ENCODE peak calls at places on chromosomes 6 and 20, in four cellular contexts. B, E, O and K are unnamed samples.
A peak's percentile ranks its signal among the peaks of the same experiment; 100 is the strongest.

GRCh38 chr6:125995972-125996580 is 9.7 kb downstream of the TRMT11 start:
- DNase-seq in E (peak; percentile 47), B (peak; percentile 70), O (peak; percentile 48), K (peak; percentile 55)

GRCh38 chr6:45652393-45652792 is 274.7 kb upstream of the SUPT3H start:
- DNase-seq in B (no peak), O (no peak), E (no peak), K (no peak)

GRCh38 chr6:136526196-136526930 is 23.9 kb downstream of the MAP7 start:
- DNase-seq in E (peak; percentile 64), B (peak; percentile 79), O (peak; percentile 35), K (no peak)

GRCh38 chr6:111536888-111537287 is 53.9 kb upstream of the REV3L start:
- DNase-seq in O (no peak), E (no peak), B (no peak), K (no peak)

GRCh38 chr6:131013495-131013894 is 49.5 kb downstream of the EPB41L2 start:
- DNase-seq in B (no peak), O (no peak), E (peak; percentile 93), K (no peak)

GRCh38 chr20:37379967-37380828 is 34.3 kb downstream of the SRC start:
- DNase-seq in O (no peak), E (peak; percentile 51), B (peak; percentile 12), K (no peak)

GRCh38 chr6:133207754-133208153 is 33.4 kb upstream of the EYA4 start:
- DNase-seq in E (no peak), B (no peak), O (no peak), K (no peak)

GRCh38 chr6:43910638-43911353 is 140.8 kb downstream of the VEGFA start:
- DNase-seq in O (no peak), B (no peak), E (no peak), K (no peak)

GRCh38 chr6:4319992-4320683 is 184.8 kb upstream of the ECI2 start:
- DNase-seq in B (no peak), E (peak; percentile 76), O (no peak), K (no peak)

GRCh38 chr6:81235512-81235911 is 517.0 kb downstream of the TENT5A start:
- DNase-seq in B (no peak), O (no peak), E (no peak), K (no peak)

GRCh38 chr6:129577691-129578090 is 132.3 kb downstream of the ARHGAP18 start:
- DNase-seq in O (no peak), E (peak; percentile 20), B (no peak), K (no peak)

GRCh38 chr6:33854572-33855030 is 50.8 kb upstream of the MLN start:
- DNase-seq in B (no peak), E (no peak), O (no peak), K (no peak)

GRCh38 chr6:150310539-150310938 is 58.3 kb upstream of the IYD start:
- DNase-seq in O (no peak), B (no peak), E (no peak), K (no peak)

DNA sequence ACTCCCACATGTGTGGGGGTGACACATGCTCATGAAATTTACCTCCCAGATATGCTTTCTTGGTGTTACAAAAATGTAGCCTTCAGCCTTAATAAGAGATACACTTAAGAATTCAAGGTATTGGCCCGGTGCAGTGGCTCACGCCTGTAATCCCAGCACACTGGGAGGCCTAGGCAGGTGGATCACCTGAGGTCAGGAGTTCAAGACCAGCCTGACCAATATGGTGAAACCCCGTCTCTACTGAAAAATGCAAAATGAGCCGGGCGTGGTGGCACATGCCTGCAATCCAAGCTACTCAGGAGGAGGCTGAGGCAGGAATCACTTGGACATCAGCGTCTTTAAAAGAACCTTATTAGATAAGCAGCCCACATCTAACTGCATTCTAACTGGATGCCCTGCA is 614.3 kb upstream of the CDH4 start:
- DNase-seq in O (no peak), E (no peak), B (no peak), K (no peak)
- H3K9me3 ChIP-seq in O (no peaks in the 10 kb centered on the region), E (no peaks in the 10 kb centered on the region), B (no peaks in the 10 kb centered on the region), K (no peaks in the 10 kb centered on the region)

GRCh38 chr20:29742699-29743100 is 1514.8 kb upstream of the DEFB115 start:
- DNase-seq in B (no peak), E (no peak), O (no peak), K (no peak)

GRCh38 chr20:29741594-29741893 is 1515.9 kb upstream of the DEFB115 start:
- DNase-seq in O (no peak), E (no peak), B (no peak), K (no peak)

GRCh38 chr20:29741894-29742698 is 1515.4 kb upstream of the DEFB115 start:
- DNase-seq in O (no peak), E (no peak), B (no peak), K (no peak)

GRCh38 chr20:29740951-29741593 is 1516.4 kb upstream of the DEFB115 start:
- DNase-seq in B (no peak), O (no peak), E (no peak), K (no peak)

GRCh38 chr20:29740601-29740950 is 1516.9 kb upstream of the DEFB115 start:
- DNase-seq in O (no peak), E (no peak), B (no peak), K (no peak)
- H3K9me3 ChIP-seq in O (peaks cover 3% of the 10 kb centered on the region), E (no peaks in the 10 kb centered on the region), B (no peaks in the 10 kb centered on the region), K (no peaks in the 10 kb centered on the region)

GRCh38 chr20:64026-64603 is 23.4 kb upstream of the DEFB125 start:
- DNase-seq in B (no peak), E (no peak), O (no peak), K (no peak)
- H3K9me3 ChIP-seq in B (no peaks in the 10 kb centered on the region), E (no peaks in the 10 kb centered on the region), O (no peaks in the 10 kb centered on the region), K (peaks cover 2% of the 10 kb centered on the region)

GRCh38 chr6:161217631-161218030 is 56.2 kb downstream of the AGPAT4 start:
- DNase-seq in O (no peak), B (no peak), E (no peak), K (no peak)
- H3K9me3 ChIP-seq in O (no peaks in the 10 kb centered on the region), B (no peaks in the 10 kb centered on the region), E (no peaks in the 10 kb centered on the region), K (no peaks in the 10 kb centered on the region)

GRCh38 chr20:56001106-56001785 is 4.1 kb downstream of the CBLN4 start:
- DNase-seq in O (no peak), E (no peak), B (no peak), K (no peak)
- H3K9me3 ChIP-seq in O (no peaks in the 10 kb centered on the region), E (no peaks in the 10 kb centered on the region), B (no peaks in the 10 kb centered on the region), K (no peaks in the 10 kb centered on the region)

GRCh38 chr20:31476648-31477220 is 1.6 kb downstream of the REM1 start:
- DNase-seq in O (no peak), E (no peak), B (no peak), K (no peak)
- H3K9me3 ChIP-seq in O (no peaks in the 10 kb centered on the region), E (no peaks in the 10 kb centered on the region), B (no peaks in the 10 kb centered on the region), K (no peaks in the 10 kb centered on the region)

DNA sequence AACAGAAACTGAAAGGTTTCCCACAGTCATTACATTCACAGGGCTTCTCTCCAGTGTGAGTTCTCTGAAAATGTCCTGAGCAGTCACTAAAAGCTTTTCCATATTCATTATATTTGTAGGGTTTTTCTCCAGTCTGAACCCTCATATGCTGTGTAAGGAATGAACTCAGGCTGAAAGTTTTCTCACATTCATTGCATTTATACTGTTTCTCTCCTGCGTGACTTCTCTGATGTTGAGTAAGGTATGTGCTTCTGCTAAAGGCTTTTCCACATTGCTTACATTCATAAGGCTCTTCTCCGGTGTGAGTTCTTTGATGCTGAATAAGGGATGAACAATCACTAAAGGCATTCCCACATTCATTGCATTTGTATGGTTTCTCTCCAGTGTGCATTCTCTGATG is 29.8 kb upstream of the ZNF391 start:
- DNase-seq in E (no peak), B (no peak), O (no peak), K (no peak)
- H3K9me3 ChIP-seq in E (no peaks in the 10 kb centered on the region), B (no peaks in the 10 kb centered on the region), O (peaks cover 5% of the 10 kb centered on the region), K (peaks cover 10% of the 10 kb centered on the region)